ENCODE peak calls at places on chromosomes 11 and 22, in nine cellular contexts. R is uterus, S is A549, Y is suprapubic skin, M is tibial nerve, U is body of pancreas, L is transverse colon, W is Peyer's patch, Z is right lobe of liver. I is an unnamed sample.

GRCh38 chr11:48093795-48094642 is 113.7 kb downstream of the PTPRJ start:
- DNase-seq in Z (peak), Y (no peak), R (no peak), L (no peak), S (no peak), U (peak), M (no peak), W (no peak), I (no peak)

GRCh38 chr11:100918551-100919500 is 210.8 kb downstream of the PGR start:
- DNase-seq in S (peak), Y (no peak), R (no peak), L (peak), U (peak), Z (peak), M (no peak), W (no peak), I (no peak)

GRCh38 chr11:72814831-72815618 is 814 bp downstream of the ATG16L2 start:
- DNase-seq in R (no peak), Y (peak), Z (no peak), L (peak), U (peak), S (peak), W (peak), M (no peak), I (peak)

GRCh38 chr11:108511851-108512474 is 13.8 kb upstream of the POGLUT3 start:
- DNase-seq in L (no peak), U (no peak), Y (no peak), W (no peak), M (no peak), Z (no peak), R (no peak), S (peak), I (no peak)

GRCh38 chr22:38964989-38965388 is 7.6 kb downstream of the APOBEC3A start:
- DNase-seq in Y (no peak), S (no peak), M (no peak), L (peak), R (no peak), Z (no peak), U (no peak), W (no peak), I (no peak)

GRCh38 chr11:14645247-14645912 is 1.8 kb downstream of the PDE3B start:
- DNase-seq in Y (no peak), S (no peak), U (no peak), Z (no peak), R (no peak), L (no peak), M (no peak), W (no peak), I (no peak)

GRCh38 chr11:61962213-61963015 is 5.0 kb downstream of the FTH1 start:
- DNase-seq in S (peak), R (no peak), M (no peak), Z (peak), U (no peak), Y (no peak), L (no peak), W (no peak), I (no peak)

GRCh38 chr11:77789731-77790476 is 30.6 kb downstream of the RSF1 start:
- DNase-seq in S (no peak), L (no peak), Y (no peak), R (no peak), W (no peak), M (no peak), U (no peak), Z (no peak), I (no peak)

GRCh38 chr22:46251266-46251665 is 1.2 kb upstream of the CDPF1 start:
- DNase-seq in Z (no peak), R (no peak), Y (no peak), W (no peak), S (no peak), L (no peak), U (no peak), M (no peak), I (no peak)

GRCh38 chr22:18968011-18968749 is 32.1 kb upstream of the PRODH start:
- DNase-seq in L (no peak), U (peak), M (no peak), S (no peak), Z (no peak), Y (peak), R (no peak), W (no peak), I (peak)

GRCh38 chr22:43867839-43868652 is 5.7 kb upstream of the SULT4A1 start:
- DNase-seq in M (peak), W (no peak), Z (peak), L (peak), R (no peak), U (peak), S (peak), Y (peak), I (peak)

GRCh38 chr11:130498181-130498580 is 49.7 kb downstream of the ADAMTS15 start:
- DNase-seq in W (no peak), S (no peak), L (no peak), Z (no peak), M (no peak), Y (no peak), U (no peak), R (no peak), I (no peak)

GRCh38 chr11:34909435-34909834 is 6.7 kb downstream of the APIP start:
- DNase-seq in S (no peak), W (no peak), M (no peak), L (no peak), Y (no peak), R (no peak), Z (no peak), U (no peak), I (no peak)

GRCh38 chr22:49673048-49673447 is 154.6 kb downstream of the BRD1 start:
- DNase-seq in R (no peak), Z (no peak), S (no peak), Y (no peak), L (no peak), M (no peak), U (no peak), W (no peak), I (no peak)

GRCh38 chr11:113202431-113202830 is 112.0 kb upstream of the TTC12 start:
- DNase-seq in L (no peak), R (no peak), Y (no peak), W (no peak), U (no peak), S (peak), Z (no peak), M (no peak), I (no peak)

GRCh38 chr11:315051-315481 is 1.2 kb downstream of the IFITM1 start:
- DNase-seq in R (no peak), L (no peak), Z (peak), Y (no peak), M (no peak), W (no peak), U (no peak), S (no peak), I (no peak)

GRCh38 chr11:70510106-70510505 is 111.8 kb downstream of the CTTN start:
- DNase-seq in Z (no peak), W (no peak), R (no peak), U (no peak), Y (no peak), M (no peak), L (no peak), S (no peak), I (no peak)

GRCh38 chr22:48185656-48186055 is 1423.2 kb downstream of the TBC1D22A start:
- DNase-seq in Z (no peak), L (no peak), R (no peak), S (no peak), Y (no peak), U (no peak), W (no peak), M (no peak), I (no peak)

GRCh38 chr11:3109434-3109833 is 52.2 kb upstream of the CARS1 start:
- DNase-seq in U (no peak), R (peak), L (no peak), W (no peak), Z (no peak), M (no peak), S (no peak), Y (peak), I (no peak)

GRCh38 chr11:42098075-42098474 is 638.6 kb upstream of the LRRC4C start:
- DNase-seq in W (no peak), M (no peak), S (no peak), L (no peak), Z (no peak), Y (no peak), U (no peak), R (no peak), I (no peak)

GRCh38 chr22:20510811-20511577 is 3.6 kb downstream of the MED15 start:
- DNase-seq in M (no peak), L (no peak), R (no peak), W (no peak), U (no peak), Z (no peak), Y (no peak), S (no peak), I (no peak)

GRCh38 chr11:33064033-33064825 is 24.9 kb downstream of the TCP11L1 start:
- DNase-seq in S (no peak), U (no peak), L (no peak), Z (no peak), Y (no peak), R (no peak), M (no peak), W (no peak), I (no peak)

GRCh38 chr11:34721646-34722045 is 100.8 kb downstream of the EHF start:
- DNase-seq in S (no peak), R (no peak), W (no peak), Z (no peak), L (no peak), U (no peak), Y (no peak), M (no peak), I (no peak)

GRCh38 chr22:23754220-23754919 is at the start of gene VPREB3:
- DNase-seq in S (no peak), M (no peak), Z (no peak), R (no peak), W (peak), Y (no peak), U (no peak), L (no peak), I (peak)

GRCh38 chr22:19896665-19897355 is 42.1 kb upstream of the GNB1L start:
- DNase-seq in U (no peak), R (no peak), Z (no peak), S (no peak), M (no peak), L (no peak), W (no peak), Y (no peak), I (no peak)

GRCh38 chr22:41722496-41722895 is 23.2 kb downstream of the MEI1 start:
- DNase-seq in W (no peak), Z (no peak), Y (no peak), M (no peak), U (no peak), L (no peak), S (no peak), R (no peak), I (no peak)

GRCh38 chr11:116876656-116877055 is 39.2 kb upstream of the APOA1 start:
- DNase-seq in Y (no peak), M (no peak), S (no peak), R (no peak), U (no peak), W (no peak), Z (no peak), L (no peak), I (no peak)

GRCh38 chr11:46296520-46297448 is 19.3 kb downstream of the CREB3L1 start:
- DNase-seq in L (no peak), S (no peak), Y (no peak), U (peak), M (no peak), W (no peak), Z (no peak), R (peak), I (peak)
- TF ChIP-seq POLR2A in L (no peak), S (no peak), Y (no peak), U (no peak), M (no peak), W (no peak), Z (no peak), R (no peak), I (no peak)

GRCh38 chr22:36252754-36253522 is at the start of gene APOL1:
- DNase-seq in Y (no peak), L (peak), S (peak), U (peak), R (peak), M (peak), Z (peak), W (peak), I (peak)

GRCh38 chr22:36257948-36258674 is 5.2 kb downstream of the APOL1 start:
- DNase-seq in Y (peak), M (no peak), L (no peak), Z (peak), S (no peak), U (no peak), W (no peak), R (no peak), I (no peak)

GRCh38 chr22:36256474-36256873 is 3.5 kb downstream of the APOL1 start:
- DNase-seq in U (no peak), Z (no peak), R (no peak), Y (peak), S (no peak), L (no peak), M (no peak), W (no peak), I (no peak)

GRCh38 chr22:36257308-36257707 is 4.4 kb downstream of the APOL1 start:
- DNase-seq in S (no peak), Y (peak), U (no peak), R (no peak), W (no peak), Z (peak), M (no peak), L (no peak), I (no peak)

DNA sequence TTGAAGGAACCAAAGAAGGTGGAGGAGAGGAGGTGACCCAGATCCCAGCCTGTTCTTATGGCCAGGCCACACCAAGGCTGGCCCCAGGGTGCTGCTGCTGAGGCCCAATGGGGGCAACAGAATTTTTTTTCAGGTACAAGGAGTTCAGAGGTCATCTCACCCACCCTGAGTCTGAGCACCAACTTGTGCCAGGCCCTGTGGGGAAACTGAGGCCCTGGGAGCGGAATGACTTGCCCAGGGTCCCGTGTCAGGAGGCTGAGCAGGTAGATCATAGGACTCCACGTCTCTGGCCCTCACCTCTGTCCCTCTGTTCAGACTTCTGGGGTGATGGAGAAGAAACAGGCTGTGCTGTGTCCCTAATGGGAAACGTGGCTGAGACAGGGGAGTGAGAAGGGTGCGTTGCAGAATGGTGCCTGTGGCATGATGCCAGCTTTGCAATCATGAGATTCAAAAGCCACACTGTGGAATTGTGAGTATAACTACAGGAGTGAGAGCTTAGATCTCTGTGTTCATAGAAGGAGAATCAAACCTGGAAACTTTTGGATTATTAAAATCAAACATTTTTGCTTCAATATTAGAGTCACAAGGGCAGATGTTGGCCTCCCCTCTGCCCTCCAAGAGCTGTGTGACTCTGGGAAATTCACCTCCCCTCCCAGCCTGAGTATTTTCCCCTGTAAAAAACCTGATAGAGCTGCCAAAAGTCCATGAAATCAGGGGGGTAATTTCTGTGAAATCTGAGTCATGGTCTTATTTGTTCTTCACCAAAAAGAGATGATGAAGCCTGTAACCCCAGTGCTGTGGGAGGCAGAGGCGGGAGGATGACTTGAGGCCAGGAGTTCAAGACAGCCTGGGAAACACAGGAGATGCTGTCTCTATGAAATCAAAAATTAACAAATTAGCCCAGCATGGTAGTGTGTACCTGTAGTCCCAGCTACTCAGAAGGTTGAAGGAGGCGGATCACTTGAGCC is 874 bp downstream of the APOL1 start:
- DNase-seq in L (peak), U (peak), Z (peak), M (peak), S (no peak), R (peak), W (no peak), Y (no peak), I (peak)
- TF ChIP-seq CTCF in L (no peak), U (no peak), Z (no peak), M (no peak), S (no peak), R (no peak), W (no peak), Y (no peak), I (no peak)

GRCh38 chr11:104408630-104409029 is 244.7 kb upstream of the PDGFD start:
- DNase-seq in U (no peak), W (no peak), S (no peak), L (no peak), Z (no peak), M (no peak), Y (no peak), R (no peak), I (no peak)

GRCh38 chr11:104405277-104405676 is 241.3 kb upstream of the PDGFD start:
- DNase-seq in S (no peak), L (no peak), M (no peak), Z (no peak), U (no peak), Y (no peak), R (no peak), W (no peak), I (no peak)

GRCh38 chr11:104402812-104403521 is 239.0 kb upstream of the PDGFD start:
- DNase-seq in Y (no peak), Z (no peak), M (no peak), R (no peak), U (no peak), L (no peak), S (no peak), W (no peak), I (no peak)
- H3K27ac ChIP-seq in Y (no peak), Z (no peak), M (no peak), R (no peak), U (no peak), L (no peak), S (no peak), W (no peak), I (no peak)

DNA sequence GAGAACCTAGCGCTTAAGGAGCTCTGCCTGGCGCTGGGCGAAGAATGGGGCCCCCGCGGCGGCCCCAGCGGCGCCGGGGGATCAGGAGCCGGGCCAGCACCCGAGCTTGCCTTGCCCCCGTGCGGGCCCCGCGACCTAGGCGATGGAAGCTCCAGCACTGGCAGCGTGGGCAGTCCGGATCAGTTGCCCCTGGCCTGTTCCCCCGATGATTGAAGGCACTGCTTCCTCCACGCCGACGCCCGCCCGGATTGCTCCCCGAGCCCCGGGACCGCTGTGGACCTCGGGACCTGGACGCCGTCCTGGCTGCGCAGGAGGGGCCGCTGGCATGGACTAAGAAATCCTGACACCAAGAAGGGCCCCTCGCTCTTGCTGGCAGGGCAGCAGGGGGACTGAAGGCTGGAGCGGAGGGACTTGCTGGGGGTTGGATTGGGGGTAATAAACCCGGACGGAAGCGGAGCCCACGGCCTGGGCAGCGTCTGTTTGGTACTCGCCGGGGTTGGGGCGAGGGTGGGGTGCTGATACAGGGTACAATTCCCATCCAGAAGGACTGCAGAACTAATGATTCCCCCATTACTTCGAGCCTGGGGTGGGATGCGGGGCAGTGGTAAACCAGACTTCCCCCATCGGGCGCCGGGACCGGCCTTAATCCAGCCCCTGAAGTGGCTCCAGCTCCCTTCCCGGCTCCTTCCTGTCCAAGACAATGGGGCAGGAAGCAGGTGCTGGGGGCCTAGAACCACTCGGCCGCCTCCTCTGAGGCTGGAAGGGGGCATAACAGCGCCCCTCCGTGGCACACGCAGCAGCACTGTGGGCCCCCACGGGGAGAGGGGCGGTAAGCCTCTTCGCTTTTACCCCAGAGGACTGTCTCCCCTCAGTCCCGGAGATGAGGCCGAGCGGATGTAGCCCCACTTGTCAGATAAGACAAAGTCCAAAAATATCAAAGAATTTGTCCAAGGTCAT is 985 bp downstream of the CCDC85B start:
- DNase-seq in U (no peak), S (peak), M (no peak), Z (no peak), R (peak), Y (no peak), L (no peak), W (peak), I (peak)
- TF ChIP-seq POLR2A in U (no peak), S (peak), M (no peak), Z (peak), R (no peak), Y (no peak), L (peak), W (no peak), I (no peak)